ENCODE peak calls at places on chromosomes 6 and 20, in six cellular contexts. Q, W, H, M, E and J are unnamed samples.

GRCh38 chr6:70051197-70051596 is 184.8 kb downstream of the COL19A1 start:
- DNase-seq in Q (no peak), W (no peak), H (no peak), M (no peak), E (no peak), J (no peak)

GRCh38 chr6:79076160-79076559 is 1.9 kb downstream of the PHIP start:
- DNase-seq in Q (no peak), W (no peak), H (peak; percentile 3), M (peak; percentile 55), E (no peak), J (peak; percentile 42)

GRCh38 chr6:50655848-50656453 is 57.4 kb upstream of the TFAP2D start:
- DNase-seq in Q (peak; percentile 21), W (peak; percentile 1), H (peak; percentile 16), M (peak; percentile 32), E (no peak), J (peak; percentile 21)

GRCh38 chr6:26156105-26156849 is 69.0 kb downstream of the HFE start:
- DNase-seq in Q (peak; percentile 97), W (peak; percentile 78), H (peak; percentile 88), M (peak; percentile 94), E (peak; percentile 90), J (peak; percentile 95)

GRCh38 chr6:144252289-144252688 is 32.8 kb upstream of the UTRN start:
- DNase-seq in Q (no peak), W (no peak), H (no peak), M (no peak), E (no peak), J (no peak)

GRCh38 chr6:30685977-30686907 is at the start of gene PPP1R18:
- DNase-seq in Q (peak; percentile 81), W (no peak), H (no peak), M (peak; percentile 28), E (no peak), J (peak; percentile 67)

GRCh38 chr20:16865406-16865805 is 117.2 kb downstream of the OTOR start:
- DNase-seq in Q (no peak), W (no peak), H (no peak), M (no peak), E (no peak), J (no peak)

GRCh38 chr20:52948491-52948890 is 23.7 kb upstream of the TSHZ2 start:
- DNase-seq in Q (no peak), W (no peak), H (no peak), M (no peak), E (no peak), J (peak; percentile 16)

GRCh38 chr6:17962436-17963031 is 24.9 kb downstream of the KIF13A start:
- DNase-seq in Q (peak; percentile 98), W (no peak), H (no peak), M (no peak), E (no peak), J (peak; percentile 21)

GRCh38 chr6:152273638-152274037 is 363.5 kb downstream of the SYNE1 start:
- DNase-seq in Q (no peak), W (no peak), H (no peak), M (no peak), E (no peak), J (no peak)

GRCh38 chr20:48157970-48158369 is 372.7 kb upstream of the SULF2 start:
- DNase-seq in Q (no peak), W (no peak), H (no peak), M (no peak), E (no peak), J (no peak)

GRCh38 chr6:37396571-37397185 is 36.3 kb upstream of the CMTR1 start:
- DNase-seq in Q (no peak), W (no peak), H (no peak), M (no peak), E (no peak), J (peak; percentile 55)

GRCh38 chr6:18389479-18389878 is 2.3 kb downstream of the RNF144B start:
- DNase-seq in Q (no peak), W (no peak), H (no peak), M (peak; percentile 54), E (no peak), J (no peak)

GRCh38 chr20:17767624-17768023 is 67.9 kb downstream of the BANF2 start:
- DNase-seq in Q (no peak), W (no peak), H (no peak), M (no peak), E (no peak), J (no peak)

GRCh38 chr6:39280247-39280731 is 33.9 kb downstream of the KCNK17 start:
- DNase-seq in Q (no peak), W (peak; percentile 21), H (no peak), M (no peak), E (no peak), J (peak; percentile 19)

DNA sequence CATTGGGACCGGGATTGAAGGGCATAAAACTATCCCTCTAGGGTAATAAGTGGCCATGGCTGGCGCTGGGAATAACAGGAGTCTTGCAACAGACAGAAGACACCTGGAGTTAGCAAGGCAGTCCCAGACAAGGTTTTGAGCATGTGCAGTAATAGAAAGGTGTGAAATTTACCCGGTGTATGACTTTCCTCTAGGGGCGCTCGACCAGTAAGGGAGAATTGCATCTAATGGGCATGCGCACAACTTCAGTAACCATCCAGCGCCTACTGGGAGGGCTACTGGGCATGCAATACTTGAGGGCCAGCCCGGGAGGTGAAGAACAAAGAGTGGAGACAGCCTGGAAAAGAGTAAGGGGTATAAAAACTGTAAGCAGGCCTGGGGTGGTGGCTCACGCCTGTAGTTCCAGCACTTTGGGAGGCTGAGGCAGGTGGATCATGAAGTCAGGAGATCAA is 32.7 kb downstream of the SERPINB6 start:
- DNase-seq in Q (peak; percentile 41), W (peak; percentile 74), H (peak; percentile 90), M (no peak), E (no peak), J (no peak)
- TF ChIP-seq MYC in Q (no peak), W (no peak), H (no peak), M (no peak), E (no peak), J (no peak)

DNA sequence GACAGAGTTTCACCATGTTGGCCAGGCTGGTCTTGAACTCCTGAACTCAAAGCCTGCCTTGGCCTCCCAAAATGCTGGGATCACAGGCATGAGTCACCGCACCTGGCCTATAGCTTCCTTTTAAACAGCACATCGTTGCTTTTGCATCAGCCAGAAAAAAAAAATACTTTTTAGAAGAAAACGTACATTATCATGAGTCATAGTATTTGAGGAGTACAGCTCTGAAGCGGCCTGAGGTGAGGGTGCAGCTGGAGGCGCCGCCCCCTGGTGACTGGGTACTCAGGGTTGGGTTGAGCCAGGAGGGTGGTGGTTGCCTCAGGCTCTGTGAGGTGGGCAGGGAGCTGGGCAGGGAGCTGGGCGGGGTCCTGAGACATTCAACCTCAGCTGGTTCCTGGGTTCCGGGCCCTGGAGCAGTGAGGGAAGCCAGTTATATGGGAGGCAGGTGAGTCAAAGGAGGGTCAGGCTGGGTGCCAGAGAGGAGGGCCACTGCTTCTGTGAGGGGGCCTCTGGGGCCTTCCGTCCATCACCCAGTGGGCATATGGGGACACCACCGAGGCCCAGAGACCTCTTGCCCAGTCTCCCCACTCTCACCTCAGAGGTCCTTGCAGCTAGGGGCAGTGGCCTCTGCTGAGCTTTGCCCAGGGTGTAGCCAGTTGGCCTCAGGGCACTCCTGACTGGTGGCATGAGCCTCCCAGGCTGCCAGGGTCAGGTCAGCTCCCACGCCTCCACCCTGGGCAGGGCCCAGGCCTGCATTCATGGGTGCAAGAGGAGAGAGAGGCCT is 11.7 kb upstream of the ID1 start:
- DNase-seq in Q (peak; percentile 54), W (peak; percentile 96), H (peak; percentile 95), M (peak; percentile 25), E (no peak), J (peak; percentile 44)
- TF ChIP-seq POLR2A in Q (no peak), W (peak; percentile 39), H (no peak), M (no peak), E (no peak), J (no peak)

GRCh38 chr6:136548582-136549330 is 1.5 kb downstream of the MAP7 start:
- DNase-seq in Q (no peak), W (no peak), H (no peak), M (no peak), E (no peak), J (no peak)

GRCh38 chr6:136546321-136546720 is 3.9 kb downstream of the MAP7 start:
- DNase-seq in Q (no peak), W (no peak), H (no peak), M (no peak), E (no peak), J (no peak)

GRCh38 chr6:136547871-136548270 is 2.4 kb downstream of the MAP7 start:
- DNase-seq in Q (no peak), W (no peak), H (no peak), M (no peak), E (no peak), J (no peak)

GRCh38 chr6:136549359-136550044 is 720 bp downstream of the MAP7 start:
- DNase-seq in Q (peak; percentile 26), W (peak; percentile 18), H (no peak), M (no peak), E (no peak), J (no peak)

GRCh38 chr6:136547336-136547735 is 2.9 kb downstream of the MAP7 start:
- DNase-seq in Q (no peak), W (peak; percentile 34), H (no peak), M (no peak), E (no peak), J (peak; percentile 68)
- TF ChIP-seq MYC in Q (no peak), W (no peak), H (no peak), M (no peak), E (no peak), J (no peak)

GRCh38 chr20:51365670-51366069 is 176.8 kb downstream of the NFATC2 start:
- DNase-seq in Q (no peak), W (peak; percentile 40), H (no peak), M (no peak), E (no peak), J (no peak)
- TF ChIP-seq POLR2A in Q (no peak), W (no peak), H (no peak), M (no peak), E (no peak), J (no peak)

DNA sequence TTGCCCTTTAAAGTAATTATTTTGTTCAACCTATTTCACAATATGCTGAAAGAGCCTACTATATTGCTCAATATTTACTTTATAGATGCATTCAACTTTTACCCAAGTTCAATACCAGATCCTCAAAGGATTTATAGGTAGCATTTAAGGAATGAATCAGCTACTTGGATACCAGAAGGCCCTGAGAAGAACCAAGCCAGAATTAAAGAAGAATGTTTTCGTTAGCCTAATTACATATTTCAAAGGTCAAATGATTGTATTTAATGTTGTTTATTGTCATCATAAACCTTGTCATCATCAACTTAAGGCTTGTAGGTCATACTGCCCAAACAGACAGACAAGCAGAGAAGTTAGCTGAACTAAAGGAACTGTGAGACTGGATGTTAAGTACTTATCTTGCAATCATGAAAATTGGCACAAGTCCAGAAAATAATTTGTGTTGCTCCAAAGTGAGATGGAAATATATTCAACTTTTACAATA is 636.7 kb downstream of the RFPL4B start:
- DNase-seq in Q (no peak), W (no peak), H (no peak), M (peak; percentile 8), E (no peak), J (no peak)
- TF ChIP-seq MYC in Q (no peak), W (no peak), H (no peak), M (no peak), E (no peak), J (no peak)